ENCODE peak calls at places on chromosome 17, in nine cellular contexts. R is neural progenitor cell; A is endodermal cell; C is heart right ventricle; P is kidney; M is thoracic aorta; J is breast epithelium; W is CD8-positive, alpha-beta memory T cell; B is HCT116. G is an unnamed sample.

GRCh38 chr17:6996256-6997111 is 635 bp downstream of the ALOX12 start:
- DNase-seq in R (no peak), A (peak), C (no peak), P (peak), M (no peak), J (no peak), W (no peak), B (no peak), G (no peak)

GRCh38 chr17:56260421-56260820 is 107.1 kb downstream of the ANKFN1 start:
- DNase-seq in R (no peak), A (no peak), C (no peak), P (no peak), M (no peak), J (no peak), W (no peak), B (no peak), G (no peak)

GRCh38 chr17:4934173-4934979 is 2.3 kb downstream of the GP1BA start:
- DNase-seq in R (no peak), A (peak), C (no peak), P (peak), M (no peak), J (peak), W (no peak), B (no peak), G (no peak)

GRCh38 chr17:6413073-6413472 is 21.8 kb downstream of the AIPL1 start:
- DNase-seq in R (peak), A (no peak), C (no peak), P (no peak), M (no peak), J (no peak), W (no peak), B (peak), G (no peak)

GRCh38 chr17:59165933-59166342 is 10.4 kb downstream of the PRR11 start:
- DNase-seq in R (peak), A (peak), C (no peak), P (no peak), M (no peak), J (no peak), W (peak), B (peak), G (no peak)

GRCh38 chr17:32588135-32588534 is 101.3 kb downstream of the CDK5R1 start:
- DNase-seq in R (no peak), A (no peak), C (no peak), P (no peak), M (no peak), J (no peak), W (no peak), B (no peak), G (no peak)

GRCh38 chr17:7004398-7005253 is 7.8 kb upstream of the RNASEK start:
- DNase-seq in R (peak), A (peak), C (peak), P (no peak), M (no peak), J (no peak), W (no peak), B (peak), G (peak)

GRCh38 chr17:71334041-71334781 is 786.6 kb upstream of the SOX9 start:
- DNase-seq in R (peak), A (no peak), C (no peak), P (no peak), M (no peak), J (no peak), W (no peak), B (no peak), G (no peak)

GRCh38 chr17:82152114-82152513 is 54.1 kb upstream of the FASN start:
- DNase-seq in R (no peak), A (no peak), C (no peak), P (peak), M (no peak), J (no peak), W (no peak), B (no peak), G (no peak)

GRCh38 chr17:35765086-35765710 is 4.5 kb downstream of the C17orf50 start:
- DNase-seq in R (peak), A (no peak), C (no peak), P (no peak), M (no peak), J (no peak), W (no peak), B (no peak), G (no peak)

GRCh38 chr17:17667947-17668346 is 13.3 kb upstream of the RAI1 start:
- DNase-seq in R (no peak), A (no peak), C (no peak), P (no peak), M (no peak), J (no peak), W (no peak), B (no peak), G (peak)

GRCh38 chr17:7136266-7136877 is 21.8 kb upstream of the ASGR2 start:
- DNase-seq in R (peak), A (peak), C (peak), P (peak), M (peak), J (peak), W (peak), B (peak), G (peak)

GRCh38 chr17:64388961-64389565 is 1.6 kb downstream of the PECAM1 start:
- DNase-seq in R (no peak), A (no peak), C (no peak), P (peak), M (no peak), J (no peak), W (no peak), B (no peak), G (no peak)

GRCh38 chr17:7114875-7115614 is 423 bp upstream of the ASGR2 start:
- DNase-seq in R (no peak), A (no peak), C (no peak), P (no peak), M (no peak), J (no peak), W (no peak), B (no peak), G (no peak)

GRCh38 chr17:61413654-61414133 is 14.1 kb downstream of the TBX2 start:
- DNase-seq in R (no peak), A (peak), C (no peak), P (no peak), M (no peak), J (no peak), W (no peak), B (no peak), G (no peak)
- H3K4me3 ChIP-seq in R (no peak), A (peak), C (no peak), P (peak), M (peak), J (no peak), W (no peak), B (no peak), G (peak)

DNA sequence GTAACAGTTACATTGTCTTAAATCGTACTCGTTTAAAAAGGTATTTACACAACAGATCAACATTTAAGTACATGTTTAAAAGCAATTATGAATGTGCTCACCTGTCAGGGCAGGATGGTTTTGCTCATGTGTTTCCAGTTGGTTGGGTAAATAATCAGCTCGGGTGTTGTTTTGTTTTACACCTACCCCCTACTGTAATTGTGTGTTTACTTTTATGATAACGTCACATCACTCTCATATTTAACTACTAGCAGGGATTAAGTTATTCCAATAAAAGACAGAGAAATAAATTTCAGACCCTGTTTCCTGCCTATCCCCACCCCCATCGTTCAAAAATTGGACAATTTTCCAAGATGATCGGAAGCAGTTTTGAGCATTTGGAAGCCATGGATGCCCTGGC is 390.2 kb downstream of the SEC14L1 start:
- DNase-seq in R (no peak), A (no peak), C (no peak), P (no peak), M (no peak), J (no peak), W (no peak), B (no peak), G (no peak)
- H3K27ac ChIP-seq in R (no peak), A (no peak), C (no peak), P (no peak), M (no peak), J (no peak), W (no peak), B (no peak), G (no peak)

DNA sequence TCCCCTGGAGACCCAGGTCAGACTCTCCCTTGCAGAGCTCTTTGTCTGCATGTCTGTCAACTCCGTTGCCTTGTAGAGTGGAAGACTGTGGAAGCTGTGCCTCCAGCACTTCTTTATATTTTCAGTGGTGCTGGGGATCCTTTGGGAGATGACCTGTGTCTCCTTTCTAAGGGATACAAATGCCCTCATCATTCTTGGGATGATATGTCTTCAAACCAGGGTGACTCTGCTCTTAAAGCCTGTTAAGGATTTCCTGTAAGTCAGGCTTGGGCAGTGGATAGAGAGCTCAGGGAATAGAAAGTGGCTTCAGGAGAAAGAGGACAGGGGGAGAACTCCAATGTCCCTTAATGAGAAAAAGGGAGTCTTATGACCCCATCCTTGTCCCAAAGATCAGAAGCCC is 1.5 kb downstream of the HOXB3 start:
- DNase-seq in R (no peak), A (no peak), C (no peak), P (no peak), M (no peak), J (no peak), W (no peak), B (no peak), G (no peak)
- H3K4me3 ChIP-seq in R (no peak), A (no peak), C (no peak), P (peak), M (no peak), J (no peak), W (no peak), B (no peak), G (no peak)

GRCh38 chr17:45734598-45734997 is 49.5 kb upstream of the CRHR1 start:
- DNase-seq in R (no peak), A (peak), C (no peak), P (no peak), M (no peak), J (no peak), W (no peak), B (no peak), G (no peak)
- H3K27ac ChIP-seq in R (no peak), A (no peak), C (no peak), P (no peak), M (no peak), J (no peak), W (no peak), B (no peak), G (no peak)

GRCh38 chr17:79779088-79779529 is 1.2 kb downstream of the CBX2 start:
- DNase-seq in R (peak), A (peak), C (no peak), P (peak), M (no peak), J (no peak), W (no peak), B (no peak), G (no peak)
- H3K4me3 ChIP-seq in R (peak), A (peak), C (no peak), P (no peak), M (peak), J (peak), W (peak), B (peak), G (peak)

GRCh38 chr17:73231363-73231762 is 30.3 kb downstream of the CPSF4L start:
- DNase-seq in R (no peak), A (no peak), C (no peak), P (no peak), M (no peak), J (no peak), W (no peak), B (no peak), G (no peak)

GRCh38 chr17:73230088-73230487 is 31.6 kb downstream of the CPSF4L start:
- DNase-seq in R (no peak), A (peak), C (no peak), P (no peak), M (no peak), J (no peak), W (no peak), B (no peak), G (no peak)

GRCh38 chr17:73232587-73233373 is 28.9 kb downstream of the CPSF4L start:
- DNase-seq in R (peak), A (no peak), C (no peak), P (peak), M (no peak), J (no peak), W (no peak), B (no peak), G (no peak)

GRCh38 chr17:73234746-73235145 is 26.9 kb downstream of the CPSF4L start:
- DNase-seq in R (no peak), A (peak), C (no peak), P (no peak), M (no peak), J (no peak), W (no peak), B (no peak), G (no peak)

GRCh38 chr17:73231841-73232586 is 29.7 kb downstream of the CPSF4L start:
- DNase-seq in R (peak), A (peak), C (peak), P (peak), M (peak), J (peak), W (peak), B (peak), G (peak)
- H3K27ac ChIP-seq in R (peak), A (peak), C (peak), P (peak), M (peak), J (peak), W (peak), B (peak), G (peak)

DNA sequence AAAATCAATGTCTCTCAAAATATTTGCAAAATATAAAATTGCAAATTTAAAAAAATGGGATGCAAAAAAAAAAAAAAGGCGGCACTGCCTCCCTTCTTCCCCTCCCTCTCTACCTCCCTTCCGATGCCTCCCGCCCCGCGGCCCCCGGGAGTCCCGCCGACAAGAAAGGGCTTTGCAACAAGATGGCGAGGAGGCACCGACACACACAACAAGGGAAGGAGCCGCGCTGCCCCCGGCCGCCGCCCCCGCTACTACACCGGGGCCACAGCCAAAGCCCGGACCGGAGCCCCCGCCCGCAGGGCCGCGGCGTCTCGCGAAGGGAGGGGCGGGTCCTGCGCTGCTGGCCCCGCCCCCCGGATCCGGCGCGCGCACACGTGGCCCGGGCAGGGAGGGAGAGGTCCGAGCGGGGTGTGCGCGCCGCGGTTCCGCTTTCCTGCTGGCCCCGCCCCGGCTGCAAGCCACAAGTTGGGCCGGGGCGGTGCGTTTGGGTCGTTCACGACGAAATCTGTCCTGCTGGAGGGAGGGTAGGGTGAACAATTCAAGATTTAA is at the start of gene MNT:
- DNase-seq in R (peak), A (peak), C (peak), P (peak), M (peak), J (peak), W (peak), B (peak), G (peak)
- H3K4me3 ChIP-seq in R (peak), A (peak), C (peak), P (peak), M (peak), J (peak), W (peak), B (peak), G (peak)

GRCh38 chr17:75632428-75632827 is 806 bp upstream of the SMIM5 start:
- DNase-seq in R (no peak), A (no peak), C (no peak), P (peak), M (no peak), J (no peak), W (no peak), B (no peak), G (peak)
- H3K27ac ChIP-seq in R (no peak), A (no peak), C (peak), P (no peak), M (no peak), J (peak), W (no peak), B (peak), G (no peak)

GRCh38 chr17:65556910-65557348 is 4.5 kb downstream of the AXIN2 start:
- DNase-seq in R (no peak), A (no peak), C (no peak), P (no peak), M (no peak), J (no peak), W (no peak), B (no peak), G (no peak)

GRCh38 chr17:65558683-65559311 is 2.7 kb downstream of the AXIN2 start:
- DNase-seq in R (peak), A (peak), C (no peak), P (no peak), M (no peak), J (no peak), W (no peak), B (no peak), G (no peak)

GRCh38 chr17:65557349-65558310 is 3.8 kb downstream of the AXIN2 start:
- DNase-seq in R (no peak), A (no peak), C (no peak), P (no peak), M (no peak), J (no peak), W (no peak), B (peak), G (no peak)

GRCh38 chr17:65559483-65559801 is 2.0 kb downstream of the AXIN2 start:
- DNase-seq in R (peak), A (no peak), C (no peak), P (no peak), M (no peak), J (no peak), W (no peak), B (no peak), G (no peak)

DNA sequence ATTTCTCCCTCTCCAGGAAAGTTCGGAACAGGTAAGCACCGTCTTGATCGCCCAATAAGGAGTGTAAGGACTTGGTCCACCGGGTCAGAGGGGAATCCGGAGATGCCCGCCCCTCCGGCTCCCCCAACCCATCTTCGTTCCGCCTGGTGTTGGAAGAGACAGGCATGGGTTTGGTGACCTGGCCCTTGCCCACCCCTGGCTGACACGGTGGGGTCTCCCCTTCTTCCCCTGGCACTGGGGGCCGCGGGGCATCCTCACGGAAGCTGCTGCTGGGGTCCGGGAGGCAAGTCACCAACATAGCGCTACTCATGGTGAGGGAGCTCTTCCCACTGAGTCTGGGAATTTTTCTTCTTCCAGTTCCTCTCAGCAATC is 3.2 kb downstream of the AXIN2 start:
- DNase-seq in R (no peak), A (no peak), C (no peak), P (no peak), M (no peak), J (no peak), W (no peak), B (no peak), G (no peak)
- H3K4me3 ChIP-seq in R (peak), A (no peak), C (no peak), P (no peak), M (no peak), J (no peak), W (peak), B (no peak), G (no peak)

GRCh38 chr17:66903781-66904180 is 60.7 kb upstream of the CACNG4 start:
- DNase-seq in R (no peak), A (no peak), C (no peak), P (no peak), M (no peak), J (no peak), W (no peak), B (no peak), G (no peak)
- H3K27ac ChIP-seq in R (no peak), A (no peak), C (no peak), P (no peak), M (no peak), J (no peak), W (no peak), B (no peak), G (no peak)

G was measured in psoas muscle.